ENCODE peak calls at places on chromosomes 5 and 9, in eight cellular contexts. J is testis, A is pancreas, R is hepatocyte, W is omental fat pad, C is mucosa of descending colon, N is progenitor cell of endocrine pancreas, D is BJ. E is an unnamed sample.
A peak's percentile ranks its signal among the peaks of the same experiment; 100 is the strongest.

GRCh38 chr9:31700252-31701045 is 684.0 kb upstream of the ACO1 start:
- DNase-seq in J (no peak), C (no peak), R (no peak), W (no peak), D (no peak), N (no peak), A (no peak), E (no peak)

GRCh38 chr5:147507480-147508126 is 2.3 kb downstream of the DPYSL3 start:
- DNase-seq in N (no peak), A (no peak), R (no peak), D (no peak), J (no peak), C (no peak), W (no peak), E (no peak)

GRCh38 chr5:166624573-166624972 is 1666.9 kb upstream of the WWC1 start:
- DNase-seq in A (no peak), R (no peak), C (no peak), W (no peak), J (no peak), N (no peak), D (no peak), E (no peak)

GRCh38 chr9:124818431-124819281 is 34.6 kb upstream of the WDR38 start:
- DNase-seq in W (no peak), N (no peak), J (no peak), C (no peak), R (peak; percentile 69), A (peak; percentile 80), D (no peak), E (no peak)

GRCh38 chr5:102561894-102562760 is 63.3 kb upstream of the SLCO6A1 start:
- DNase-seq in A (no peak), C (peak; percentile 34), N (no peak), J (peak; percentile 77), R (peak; percentile 10), W (no peak), D (no peak), E (no peak)

GRCh38 chr9:136438548-136438908 is 1.1 kb downstream of the INPP5E start:
- DNase-seq in W (no peak), D (no peak), R (peak; percentile 44), N (no peak), J (peak; percentile 25), C (peak; percentile 18), A (no peak), E (no peak)

GRCh38 chr5:137825165-137825564 is 42.5 kb upstream of the MYOT start:
- DNase-seq in W (no peak), A (no peak), N (no peak), C (no peak), D (no peak), J (no peak), R (peak; percentile 9), E (no peak)

GRCh38 chr9:114592356-114592755 is 4.8 kb downstream of the ATP6V1G1 start:
- DNase-seq in W (no peak), J (peak; percentile 43), N (no peak), A (no peak), R (no peak), C (peak; percentile 43), D (no peak), E (no peak)

GRCh38 chr5:142327111-142327842 is 2.5 kb upstream of the SPRY4 start:
- DNase-seq in D (peak; percentile 80), N (no peak), J (no peak), W (no peak), R (no peak), A (no peak), C (no peak), E (no peak)

GRCh38 chr5:180755601-180756000 is 15.7 kb upstream of the OR2Y1 start:
- DNase-seq in R (no peak), A (no peak), C (no peak), J (no peak), N (no peak), D (no peak), W (no peak), E (no peak)

GRCh38 chr5:2749514-2750025 is 1.9 kb downstream of the IRX2 start:
- DNase-seq in W (no peak), R (peak; percentile 2), D (no peak), N (no peak), A (no peak), C (no peak), J (no peak), E (no peak)
- TF ChIP-seq CTCF in W (no peak), R (no peak), D (no peak), N (no peak), A (no peak), C (no peak), J (no peak), E (no peak)

DNA sequence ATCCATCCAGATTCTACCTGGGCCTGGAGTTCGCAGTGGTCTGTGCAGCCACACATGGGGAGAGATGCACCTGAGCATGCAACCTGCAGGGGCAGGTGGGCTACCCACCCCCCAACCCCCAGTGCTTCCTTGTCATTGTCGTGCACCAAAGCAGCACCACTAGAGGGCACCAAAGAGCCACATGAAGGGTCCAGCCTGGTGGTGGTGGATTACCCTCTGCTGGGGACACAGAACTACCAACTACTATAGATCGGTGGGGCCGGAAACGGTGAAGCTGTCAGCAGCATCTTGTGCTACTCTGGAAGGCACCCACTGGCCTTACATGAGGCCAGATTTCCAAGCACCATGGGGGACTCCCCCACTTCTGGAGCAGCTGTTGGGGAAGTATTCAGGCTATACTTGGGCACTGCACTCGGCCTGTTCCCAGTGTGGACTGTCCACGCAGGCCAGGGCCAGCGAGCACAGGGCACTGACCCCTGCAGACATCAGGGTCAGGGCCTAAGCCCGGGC is 60.2 kb upstream of the TBC1D2 start:
- DNase-seq in D (no peak), N (peak; percentile 93), C (peak; percentile 93), J (peak; percentile 93), A (peak; percentile 74), R (peak; percentile 93), W (peak; percentile 89), E (peak; percentile 80)
- TF ChIP-seq CTCF in D (peak; percentile 96), N (peak; percentile 93), C (peak; percentile 77), J (peak; percentile 72), A (peak; percentile 83), R (peak; percentile 96), W (peak; percentile 60), E (peak; percentile 79)

DNA sequence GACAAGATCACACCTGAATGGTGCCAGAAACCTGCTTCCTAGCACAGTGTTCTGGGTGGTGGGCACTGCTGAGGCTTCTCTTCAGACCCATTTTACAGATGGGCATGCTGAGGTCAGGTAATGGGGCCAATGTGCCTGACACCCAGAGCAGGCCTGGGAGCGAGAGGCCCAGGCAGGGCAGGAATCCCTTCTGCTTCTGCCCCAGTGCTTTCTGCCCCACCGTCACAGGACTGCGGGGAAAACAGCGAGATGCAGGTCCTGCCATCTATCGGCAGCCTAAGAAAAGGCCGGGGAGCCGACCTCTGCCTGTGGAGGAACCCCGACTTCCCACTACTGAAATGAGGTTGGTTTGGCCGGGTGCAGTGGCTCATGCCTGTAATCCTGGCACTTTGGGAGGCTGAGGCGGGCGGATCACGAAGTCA is 22.8 kb upstream of the RNU6ATAC start:
- DNase-seq in N (no peak), R (no peak), C (no peak), J (no peak), W (peak; percentile 16), D (no peak), A (peak; percentile 14), E (peak; percentile 9)
- TF ChIP-seq CTCF in N (no peak), R (no peak), C (no peak), J (no peak), W (no peak), D (no peak), A (no peak), E (no peak)

GRCh38 chr5:121675932-121676331 is 175.8 kb upstream of the FTMT start:
- DNase-seq in J (no peak), D (no peak), N (no peak), R (no peak), A (no peak), C (no peak), W (no peak), E (no peak)

GRCh38 chr5:121668635-121669034 is 183.0 kb upstream of the FTMT start:
- DNase-seq in A (no peak), C (no peak), D (no peak), W (no peak), N (no peak), J (no peak), R (no peak), E (no peak)

GRCh38 chr5:121667292-121667691 is 184.4 kb upstream of the FTMT start:
- DNase-seq in J (no peak), R (no peak), A (no peak), D (no peak), W (no peak), N (no peak), C (no peak), E (no peak)

GRCh38 chr5:121671624-121672023 is 180.1 kb upstream of the FTMT start:
- DNase-seq in C (no peak), R (no peak), W (no peak), N (no peak), A (no peak), D (no peak), J (no peak), E (no peak)
- TF ChIP-seq CTCF in C (no peak), R (no peak), W (no peak), N (no peak), A (no peak), D (no peak), J (no peak), E (no peak)

DNA sequence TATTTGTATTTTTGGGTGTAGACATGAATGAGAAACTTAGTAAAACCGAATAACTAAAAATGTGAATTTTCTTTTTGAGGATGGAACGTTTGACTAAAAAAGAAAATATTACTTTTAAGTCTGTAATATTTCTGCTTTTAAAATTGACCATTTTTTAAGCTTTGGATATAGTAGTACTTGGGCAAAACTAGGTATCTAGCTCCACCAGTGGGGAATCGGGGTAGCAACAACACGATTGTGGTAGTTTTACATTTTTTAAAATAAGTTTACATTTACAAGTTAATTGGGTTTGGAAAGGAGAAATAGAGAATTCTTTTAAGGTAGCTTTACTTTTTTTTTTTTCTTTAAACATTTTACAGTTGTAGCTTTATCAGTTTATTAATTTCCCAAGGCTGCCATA is 154.4 kb downstream of the MAN2A1 start:
- DNase-seq in R (no peak), C (no peak), N (no peak), D (no peak), W (no peak), A (no peak), J (no peak), E (no peak)
- TF ChIP-seq CTCF in R (no peak), C (no peak), N (peak; percentile 33), D (peak; percentile 36), W (no peak), A (no peak), J (no peak), E (peak; percentile 24)

E was measured in psoas muscle.